ENCODE peak calls at places on chromosomes 2 and 18, in four cellular contexts. C is neural progenitor cell, O is pancreas, G is GM12878. B is an unnamed sample. For H3K4me1 and H3K9me3, the result is how much of the 10 kb centered on the place peaks cover.

GRCh38 chr18:50192903-50193795 is 1.8 kb downstream of the MYO5B start:
- DNase-seq in G (no peak), O (peak), C (peak), B (no peak)

GRCh38 chr2:148999451-148999891 is 39.0 kb upstream of the LYPD6B start:
- DNase-seq in G (no peak), C (peak), O (no peak), B (no peak)

GRCh38 chr2:218291934-218292699 is at the start of gene TMBIM1:
- DNase-seq in G (no peak), C (peak), O (peak), B (no peak)

GRCh38 chr2:137091704-137092103 is 326.4 kb downstream of the THSD7B start:
- DNase-seq in G (no peak), O (no peak), C (no peak), B (no peak)

GRCh38 chr2:27065128-27065527 is 6.3 kb downstream of the OST4 start:
- DNase-seq in O (no peak), G (no peak), C (no peak), B (no peak)

GRCh38 chr2:165905854-165906253 is 47.7 kb downstream of the TTC21B start:
- DNase-seq in G (no peak), O (no peak), C (no peak), B (no peak)

GRCh38 chr2:235500761-235501662 is 7.2 kb downstream of the AGAP1 start:
- DNase-seq in O (no peak), C (peak), G (no peak), B (no peak)

GRCh38 chr2:100021798-100022197 is 120.6 kb downstream of the AFF3 start:
- DNase-seq in O (no peak), C (no peak), G (no peak), B (no peak)

GRCh38 chr2:144323946-144324345 is 196.0 kb downstream of the ZEB2 start:
- DNase-seq in O (no peak), G (no peak), C (no peak), B (no peak)

GRCh38 chr2:134771313-134771801 is 52.6 kb upstream of the TMEM163 start:
- DNase-seq in G (no peak), C (no peak), O (no peak), B (no peak)

GRCh38 chr2:230956827-230957755 is 32.0 kb upstream of the GPR55 start:
- DNase-seq in C (peak), O (peak), G (peak), B (no peak)

GRCh38 chr2:71700041-71700879 is 246.9 kb downstream of the DYSF start:
- DNase-seq in C (peak), G (no peak), O (peak), B (peak)

GRCh38 chr2:207734264-207734635 is 22.8 kb downstream of the CCNYL1 start:
- DNase-seq in O (no peak), G (no peak), C (no peak), B (no peak)

GRCh38 chr2:168116448-168116847 is 130.9 kb downstream of the STK39 start:
- DNase-seq in O (no peak), C (peak), G (no peak), B (no peak)

GRCh38 chr18:54740146-54740844 is 88.0 kb upstream of the RAB27B start:
- DNase-seq in G (no peak), C (no peak), O (no peak), B (no peak)

GRCh38 chr18:68417826-68418225 is 297.1 kb downstream of the TMX3 start:
- DNase-seq in C (no peak), O (no peak), G (no peak), B (no peak)

GRCh38 chr2:67342394-67342793 is 54.7 kb upstream of the ETAA1 start:
- DNase-seq in G (no peak), C (no peak), O (no peak), B (no peak)

GRCh38 chr18:9705183-9705864 is 2.8 kb upstream of the RAB31 start:
- DNase-seq in C (no peak), O (no peak), G (no peak), B (no peak)

GRCh38 chr2:1481406-1482252 is 68.4 kb downstream of the TPO start:
- DNase-seq in C (no peak), O (no peak), G (no peak), B (no peak)

GRCh38 chr2:17857016-17857415 is 21.5 kb upstream of the KCNS3 start:
- DNase-seq in G (no peak), O (no peak), C (no peak), B (no peak)

GRCh38 chr2:15912203-15912602 is 28.1 kb upstream of the MYCN start:
- DNase-seq in G (no peak), O (no peak), C (no peak), B (peak)

GRCh38 chr18:668263-668662 is 10.8 kb downstream of the TYMS start:
- DNase-seq in G (no peak), O (no peak), C (no peak), B (no peak)

GRCh38 chr18:70296289-70296688 is 7.4 kb downstream of the SOCS6 start:
- DNase-seq in C (peak), G (no peak), O (no peak), B (no peak)

GRCh38 chr2:124081154-124081771 is 56.2 kb downstream of the CNTNAP5 start:
- DNase-seq in G (no peak), C (no peak), O (no peak), B (no peak)

GRCh38 chr2:172011814-172012580 is 12.2 kb downstream of the METAP1D start:
- DNase-seq in G (no peak), O (no peak), C (no peak), B (no peak)

GRCh38 chr2:24466871-24467870 is 23.9 kb upstream of the NCOA1 start:
- DNase-seq in G (no peak), C (no peak), O (no peak), B (no peak)

GRCh38 chr2:43877782-43878464 is 39.2 kb downstream of the ABCG8 start:
- DNase-seq in O (peak), G (peak), C (peak), B (no peak)

GRCh38 chr2:196551014-196551413 is 88.5 kb upstream of the CCDC150 start:
- DNase-seq in G (no peak), C (no peak), O (no peak), B (no peak)

GRCh38 chr18:70636991-70637390 is 348.1 kb downstream of the SOCS6 start:
- DNase-seq in G (no peak), C (no peak), O (no peak), B (no peak)

GRCh38 chr2:236550298-236550697 is 19.3 kb upstream of the ACKR3 start:
- DNase-seq in O (no peak), C (no peak), G (no peak), B (no peak)

GRCh38 chr2:150319085-150319484 is 168.4 kb downstream of the RND3 start:
- DNase-seq in G (no peak), C (no peak), O (no peak), B (no peak)

GRCh38 chr2:12009323-12009905 is 263.0 kb downstream of the LPIN1 start:
- DNase-seq in C (no peak), G (no peak), O (no peak), B (no peak)

GRCh38 chr2:128108166-128108565 is 17.2 kb downstream of the UGGT1 start:
- DNase-seq in G (no peak), O (no peak), C (no peak), B (no peak)
- H3K4me1 ChIP-seq in G (under half), O (under half), C (under half), B (under half)

DNA sequence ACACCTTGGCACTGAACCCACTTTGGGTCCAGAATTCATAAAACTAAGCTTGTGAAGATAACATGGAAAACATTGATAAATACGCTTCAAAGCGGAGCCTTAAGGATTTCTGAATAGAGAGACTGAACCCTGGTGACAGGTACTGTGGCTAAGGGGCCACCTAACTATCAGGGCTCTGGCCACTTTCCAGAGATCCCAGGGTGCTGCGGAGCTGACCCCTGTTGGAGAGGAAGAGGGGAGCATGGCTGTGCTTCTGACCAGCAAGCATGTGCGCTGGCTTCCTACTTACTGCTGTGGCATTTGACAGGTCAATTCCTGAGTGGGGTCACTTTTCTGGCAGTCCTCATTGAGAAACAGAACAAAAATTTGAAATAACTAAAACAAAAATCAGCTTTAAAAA is 228.3 kb downstream of the NAPG start:
- DNase-seq in G (no peak), O (no peak), C (no peak), B (no peak)
- H3K4me3 ChIP-seq in G (no peak), O (no peak), C (no peak), B (no peak)

GRCh38 chr2:7801212-7801611 is 880.6 kb upstream of the ID2 start:
- DNase-seq in O (no peak), C (no peak), G (no peak), B (no peak)

DNA sequence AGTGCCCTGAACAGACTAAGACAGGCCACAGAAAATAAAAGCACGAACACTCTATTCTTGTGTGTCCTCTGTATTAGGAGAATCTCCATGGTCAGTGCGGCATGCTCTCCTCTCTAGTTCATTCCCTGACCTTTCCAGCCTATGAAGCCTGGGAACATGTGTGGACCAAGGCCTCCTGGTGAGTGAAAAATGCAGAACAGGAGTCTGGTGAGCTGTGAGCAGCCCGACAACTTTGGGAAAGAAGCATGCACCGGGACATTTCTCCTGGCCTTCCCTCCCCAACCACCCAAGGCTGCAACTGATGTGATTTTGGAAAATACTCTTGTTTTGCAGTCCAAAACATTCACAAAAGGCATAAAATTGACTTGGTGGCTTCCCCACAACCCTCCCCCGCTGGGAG is 878.3 kb upstream of the ID2 start:
- DNase-seq in G (no peak), O (no peak), C (no peak), B (no peak)
- H3K9me3 ChIP-seq in G (under half), O (under half), C (under half), B (under half)

GRCh38 chr18:63155910-63156773 is 163.4 kb downstream of the BCL2 start:
- DNase-seq in O (no peak), C (no peak), G (no peak), B (no peak)
- H3K4me1 ChIP-seq in O (under half), C (under half), G (half or more), B (under half)

DNA sequence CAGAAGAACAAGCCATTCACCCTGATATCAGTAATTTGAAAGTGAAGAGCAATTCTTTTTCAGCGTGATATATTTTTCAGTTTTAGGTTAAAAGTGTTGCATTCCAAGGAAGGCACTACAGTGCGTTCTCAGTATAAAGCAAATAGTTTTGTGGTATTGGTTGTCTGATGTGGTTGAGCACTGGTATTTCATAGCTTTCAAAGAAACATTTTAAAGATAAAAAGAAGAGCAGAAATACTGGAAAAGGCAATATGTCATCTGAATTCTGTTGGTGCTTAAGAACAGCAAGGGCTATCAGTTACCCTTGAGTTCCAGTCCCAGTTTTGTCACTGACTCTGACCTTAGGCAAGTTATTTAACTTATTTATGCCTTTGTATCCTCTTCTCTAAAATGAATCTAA is 191.6 kb downstream of the BABAM2 start:
- DNase-seq in C (no peak), O (no peak), G (no peak), B (no peak)
- H3K4me3 ChIP-seq in C (no peak), O (no peak), G (no peak), B (no peak)

GRCh38 chr2:106845716-106846115 is 40.3 kb downstream of the ST6GAL2 start:
- DNase-seq in G (no peak), C (no peak), O (no peak), B (no peak)
- H3K9me3 ChIP-seq in G (under half), C (under half), O (under half), B (under half)

GRCh38 chr2:240306185-240306584 is 129.3 kb upstream of the GPC1 start:
- DNase-seq in G (no peak), O (no peak), C (no peak), B (no peak)
- H3K4me1 ChIP-seq in G (under half), O (under half), C (under half), B (under half)

B was measured in RWPE2.